ENCODE peak calls at places on chromosomes 4 and X, in eight cellular contexts. P, O, Y, E, V, X, Q and S are unnamed samples.

GRCh38 chr4:21697583-21697982 is 251.0 kb downstream of the KCNIP4 start:
- DNase-seq in X (no peak), O (no peak), E (peak), V (no peak), P (peak), Q (no peak), Y (peak), S (peak)

GRCh38 chr4:118811008-118811764 is 24.7 kb downstream of the SEC24D start:
- DNase-seq in Q (no peak), O (no peak), E (no peak), V (no peak), P (peak), Y (no peak), X (no peak), S (no peak)

GRCh38 chr4:48133668-48134444 is at the start of gene TXK:
- DNase-seq in P (peak), Y (no peak), E (no peak), X (no peak), V (no peak), Q (no peak), O (no peak), S (peak)

GRCh38 chrX:141405486-141405877 is 163.2 kb upstream of the SPANXC start:
- DNase-seq in E (no peak), V (no peak), X (no peak), Q (no peak), Y (peak), P (peak), O (no peak), S (no peak)

GRCh38 chrX:39445336-39445735 is 644.1 kb downstream of the MID1IP1 start:
- DNase-seq in V (peak), Y (no peak), Q (peak), O (peak), X (no peak), P (no peak), E (peak), S (peak)

GRCh38 chr4:23614284-23614892 is 275.5 kb downstream of the PPARGC1A start:
- DNase-seq in E (peak), O (no peak), V (no peak), P (peak), X (no peak), Y (peak), Q (no peak), S (peak)

GRCh38 chr4:119498520-119498919 is 130.1 kb downstream of the PDE5A start:
- DNase-seq in E (no peak), P (peak), X (peak), Q (no peak), V (no peak), O (no peak), Y (no peak), S (no peak)

GRCh38 chr4:76125816-76126215 is 22.4 kb downstream of the NUP54 start:
- DNase-seq in Y (no peak), E (no peak), Q (no peak), X (no peak), O (no peak), P (no peak), V (no peak), S (no peak)

GRCh38 chr4:168550071-168550766 is 53.4 kb downstream of the PALLD start:
- DNase-seq in O (no peak), X (no peak), E (peak), V (no peak), P (peak), Q (no peak), Y (no peak), S (no peak)

GRCh38 chr4:64715741-64716140 is 306.5 kb upstream of the TECRL start:
- DNase-seq in E (no peak), P (no peak), O (no peak), X (no peak), Q (no peak), V (no peak), Y (no peak), S (no peak)

GRCh38 chr4:95701500-95701899 is 138.4 kb upstream of the PDHA2 start:
- DNase-seq in X (no peak), V (no peak), Q (no peak), Y (peak), P (peak), O (no peak), E (peak), S (no peak)

GRCh38 chrX:119181491-119181890 is 53.9 kb upstream of the KIAA1210 start:
- DNase-seq in Q (peak), O (no peak), X (no peak), P (peak), V (peak), E (peak), Y (peak), S (no peak)

GRCh38 chrX:139881572-139881971 is 51.3 kb downstream of the ATP11C start:
- DNase-seq in V (no peak), Q (no peak), Y (peak), E (no peak), P (peak), X (no peak), O (no peak), S (no peak)

GRCh38 chr4:78222575-78223186 is 165.6 kb downstream of the FRAS1 start:
- DNase-seq in Y (peak), Q (no peak), E (peak), V (no peak), P (no peak), X (no peak), O (no peak), S (no peak)

GRCh38 chr4:86496094-86497060 is 97.7 kb upstream of the PTPN13 start:
- DNase-seq in Q (peak), Y (peak), P (peak), X (peak), O (no peak), V (peak), E (peak), S (peak)

GRCh38 chrX:101682723-101683122 is 23.1 kb upstream of the ARMCX2 start:
- DNase-seq in V (no peak), O (no peak), E (no peak), X (no peak), Q (no peak), Y (no peak), P (peak), S (no peak)

GRCh38 chrX:119505945-119506344 is 37.7 kb downstream of the SLC25A5 start:
- DNase-seq in Y (no peak), E (no peak), X (no peak), Q (peak), P (no peak), O (no peak), V (peak), S (no peak)

GRCh38 chrX:261858-262390 is 19.3 kb upstream of the PLCXD1 start:
- DNase-seq in E (no peak), Q (no peak), O (no peak), X (no peak), Y (no peak), P (no peak), V (peak), S (no peak)

GRCh38 chrX:110657073-110657472 is 138.5 kb downstream of the CHRDL1 start:
- DNase-seq in Q (no peak), Y (no peak), O (no peak), E (no peak), P (no peak), X (no peak), V (no peak), S (no peak)

GRCh38 chrX:108537005-108537404 is 97.4 kb downstream of the COL4A5 start:
- DNase-seq in X (no peak), Q (no peak), V (peak), Y (peak), E (peak), P (peak), O (no peak), S (peak)
- TF ChIP-seq CTCF in X (no peak), Q (peak), V (peak), Y (peak), E (peak), P (peak), O (peak), S (peak)

GRCh38 chrX:107324493-107325310 is 118.3 kb downstream of the DNAAF6 start:
- DNase-seq in X (peak), E (peak), Q (no peak), P (peak), V (peak), O (no peak), Y (peak), S (peak)
- TF ChIP-seq CTCF in X (no peak), E (peak), Q (no peak), P (peak), V (no peak), O (no peak), Y (peak), S (no peak)

GRCh38 chr4:56160631-56161030 is 211.9 kb downstream of the CEP135 start:
- DNase-seq in X (no peak), V (peak), P (no peak), E (no peak), O (no peak), Q (peak), Y (no peak), S (no peak)

GRCh38 chr4:56158483-56158882 is 209.7 kb downstream of the CEP135 start:
- DNase-seq in V (peak), Q (peak), P (no peak), O (no peak), Y (no peak), X (no peak), E (no peak), S (peak)

GRCh38 chr4:56149601-56150000 is 200.9 kb downstream of the CEP135 start:
- DNase-seq in P (peak), V (no peak), Y (no peak), X (no peak), Q (no peak), E (no peak), O (no peak), S (no peak)

GRCh38 chr4:56156141-56156540 is 207.4 kb downstream of the CEP135 start:
- DNase-seq in E (peak), O (no peak), Y (no peak), P (no peak), V (no peak), Q (no peak), X (no peak), S (no peak)

GRCh38 chr4:56155432-56155831 is 206.7 kb downstream of the CEP135 start:
- DNase-seq in E (no peak), X (no peak), O (no peak), Q (no peak), V (no peak), Y (no peak), P (no peak), S (no peak)
- TF ChIP-seq CTCF in E (no peak), X (no peak), O (no peak), Q (no peak), V (no peak), Y (no peak), P (no peak), S (no peak)

DNA sequence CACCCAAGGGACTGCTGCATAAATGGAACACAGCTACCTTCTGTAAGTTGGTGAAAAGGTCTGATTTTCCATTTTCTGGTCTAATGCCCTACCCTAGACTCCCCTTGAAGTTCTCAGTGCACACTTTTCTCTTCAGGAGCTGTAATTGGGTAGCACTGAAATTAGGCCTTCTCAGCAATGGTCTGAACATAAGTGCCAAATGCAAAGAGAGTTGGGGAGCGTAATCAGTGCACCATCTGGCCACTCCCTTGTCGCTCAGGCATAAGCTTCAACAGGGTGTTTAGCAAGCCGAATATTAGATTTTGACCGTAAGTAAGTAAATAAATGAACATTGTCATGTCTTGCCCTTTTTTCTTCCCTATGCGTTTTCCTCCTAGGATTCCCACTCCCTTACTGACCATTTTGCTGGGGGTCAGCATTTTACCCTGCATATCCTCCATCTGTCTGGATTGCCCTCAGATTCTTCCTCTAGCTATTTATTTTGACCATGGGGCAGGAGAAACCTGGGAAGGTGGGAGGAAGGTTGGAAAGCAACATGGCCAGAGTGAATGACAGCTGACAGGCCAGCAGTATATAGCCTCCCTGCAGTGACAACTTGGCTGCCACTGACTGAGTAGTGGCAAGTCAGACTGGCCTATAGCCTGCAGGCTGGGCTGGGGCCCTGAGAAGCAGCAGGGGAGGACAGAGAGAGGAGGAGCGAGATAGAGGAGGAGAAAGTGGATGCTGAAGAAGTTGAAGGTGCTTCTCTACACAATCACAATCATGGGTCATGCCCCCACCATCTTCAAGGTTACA is 2.7 kb downstream of the NHSL2 start:
- DNase-seq in P (no peak), E (no peak), O (no peak), X (no peak), V (no peak), Y (no peak), Q (no peak), S (no peak)
- TF ChIP-seq CTCF in P (no peak), E (no peak), O (no peak), X (no peak), V (no peak), Y (no peak), Q (no peak), S (no peak)

GRCh38 chrX:154840856-154841255 is 6.4 kb upstream of the SMIM9 start:
- DNase-seq in Y (peak), P (peak), X (no peak), O (no peak), V (no peak), Q (no peak), E (peak), S (no peak)
- TF ChIP-seq CTCF in Y (peak), P (peak), X (no peak), O (peak), V (peak), Q (peak), E (peak), S (peak)

GRCh38 chr4:5894266-5894665 is 1.4 kb upstream of the CRMP1 start:
- DNase-seq in O (no peak), E (no peak), Q (no peak), V (no peak), X (no peak), P (no peak), Y (no peak), S (no peak)

GRCh38 chr4:5892321-5893012 is 419 bp downstream of the CRMP1 start:
- DNase-seq in Y (no peak), O (no peak), Q (no peak), X (no peak), E (peak), P (no peak), V (no peak), S (no peak)

GRCh38 chr4:5895287-5895686 is 2.4 kb upstream of the CRMP1 start:
- DNase-seq in X (no peak), O (no peak), P (no peak), Q (no peak), Y (no peak), V (no peak), E (no peak), S (no peak)

GRCh38 chr4:5893013-5893580 is at the start of gene CRMP1:
- DNase-seq in E (peak), V (no peak), X (no peak), O (no peak), P (no peak), Y (no peak), Q (no peak), S (no peak)

DNA sequence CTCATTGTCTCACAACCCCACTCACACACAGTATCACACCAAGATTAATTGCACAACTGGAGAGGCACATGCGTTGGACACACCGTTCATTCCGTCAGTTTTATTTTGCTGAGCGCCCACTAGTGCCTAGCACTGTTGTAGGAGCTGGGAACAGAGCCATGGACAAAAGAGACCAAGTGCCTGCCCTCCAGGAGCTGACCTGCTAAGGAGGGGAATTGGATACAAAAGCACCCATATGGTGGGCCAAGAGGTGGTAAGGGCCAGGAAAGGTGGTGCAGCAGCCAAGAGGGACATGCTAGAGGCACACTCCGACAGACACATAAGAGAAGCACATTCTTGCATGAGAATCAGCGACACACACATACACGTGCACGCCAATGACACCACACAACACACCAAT is 705 bp upstream of the CRMP1 start:
- DNase-seq in E (no peak), Q (no peak), P (no peak), O (no peak), Y (no peak), X (no peak), V (no peak), S (no peak)
- TF ChIP-seq CTCF in E (peak), Q (no peak), P (no peak), O (no peak), Y (no peak), X (no peak), V (no peak), S (no peak)

GRCh38 chrX:24292358-24292757 is 21.5 kb downstream of the SUPT20HL2 start:
- DNase-seq in P (no peak), Q (peak), V (no peak), O (no peak), E (no peak), X (peak), Y (no peak), S (no peak)

GRCh38 chrX:24298191-24298590 is 15.7 kb downstream of the SUPT20HL2 start:
- DNase-seq in X (no peak), P (peak), Y (no peak), Q (no peak), E (no peak), V (no peak), O (no peak), S (no peak)

GRCh38 chrX:24293412-24293811 is 20.5 kb downstream of the SUPT20HL2 start:
- DNase-seq in Y (no peak), E (no peak), O (no peak), Q (no peak), X (no peak), P (no peak), V (no peak), S (no peak)

GRCh38 chrX:24294619-24295018 is 19.2 kb downstream of the SUPT20HL2 start:
- DNase-seq in X (peak), P (peak), Y (no peak), Q (peak), V (no peak), O (no peak), E (peak), S (peak)
- TF ChIP-seq CTCF in X (no peak), P (peak), Y (peak), Q (no peak), V (no peak), O (no peak), E (peak), S (no peak)